ENCODE peak calls at places on chromosomes 5 and 9, in six cellular contexts. M is foreskin fibroblast, A is KBM-7, V is mesendoderm, N is neural progenitor cell, J is HTR-8/SVneo. I is an unnamed sample.

GRCh38 chr9:30796806-30797205 is 1587.6 kb upstream of the ACO1 start:
- DNase-seq in N (no peak), A (no peak), J (no peak), M (no peak), V (no peak), I (no peak)

GRCh38 chr5:109191153-109191558 is 218.6 kb downstream of the PJA2 start:
- DNase-seq in J (no peak), M (peak), A (peak), N (no peak), V (peak), I (no peak)

GRCh38 chr5:139387611-139388197 is 2.0 kb downstream of the MZB1 start:
- DNase-seq in M (no peak), A (peak), J (no peak), N (no peak), V (no peak), I (no peak)

GRCh38 chr5:158451203-158451982 is 592.4 kb upstream of the CLINT1 start:
- DNase-seq in N (peak), J (no peak), M (peak), A (no peak), V (peak), I (no peak)

GRCh38 chr9:89358376-89358775 is 40.1 kb downstream of the SECISBP2 start:
- DNase-seq in J (no peak), N (no peak), M (no peak), V (no peak), A (no peak), I (no peak)

GRCh38 chr5:68593211-68593701 is 377.7 kb downstream of the PIK3R1 start:
- DNase-seq in M (no peak), N (no peak), A (no peak), V (no peak), J (no peak), I (no peak)

GRCh38 chr5:36237756-36238155 is 4.0 kb downstream of the NADK2 start:
- DNase-seq in M (no peak), N (no peak), V (no peak), A (no peak), J (no peak), I (no peak)

GRCh38 chr9:21037278-21037677 is 5.8 kb upstream of the HACD4 start:
- DNase-seq in J (no peak), V (peak), A (no peak), N (no peak), M (no peak), I (no peak)

GRCh38 chr5:113235884-113236283 is 198.9 kb downstream of the TSSK1B start:
- DNase-seq in A (no peak), N (no peak), M (peak), V (peak), J (no peak), I (no peak)

GRCh38 chr5:15704397-15704947 is 204.5 kb downstream of the FBXL7 start:
- DNase-seq in A (no peak), M (peak), N (no peak), V (no peak), J (no peak), I (no peak)

GRCh38 chr9:85258823-85259370 is 482.9 kb downstream of the AGTPBP1 start:
- DNase-seq in J (peak), N (peak), A (peak), M (peak), V (peak), I (peak)

GRCh38 chr9:135992486-135993408 is 31.6 kb upstream of the UBAC1 start:
- DNase-seq in J (peak), A (peak), N (peak), V (peak), M (peak), I (no peak)

GRCh38 chr9:137674307-137675305 is 55.8 kb downstream of the EHMT1 start:
- DNase-seq in V (peak), J (no peak), A (no peak), N (peak), M (no peak), I (no peak)

GRCh38 chr9:128683340-128684064 is 5.5 kb upstream of the SET start:
- DNase-seq in J (no peak), M (peak), N (peak), V (peak), A (peak), I (peak)